ENCODE peak calls at places on chromosome 11, in ten cellular contexts. U, H, I, L, P, Z, S, C, D and O are unnamed samples.

GRCh38 chr11:73623651-73624050 is 22.7 kb upstream of the PLEKHB1 start:
- DNase-seq in U (no peak), H (peak), I (no peak), L (no peak), P (no peak), Z (no peak), S (no peak), C (no peak), D (no peak), O (no peak)

GRCh38 chr11:12223771-12224536 is 113.6 kb downstream of the MICAL2 start:
- DNase-seq in U (no peak), H (no peak), I (no peak), L (no peak), P (no peak), Z (peak), S (no peak), C (no peak), D (no peak), O (no peak)

GRCh38 chr11:37908224-37908558 is 1310.2 kb upstream of the RAG2 start:
- DNase-seq in U (no peak), H (no peak), I (no peak), L (no peak), P (no peak), Z (no peak), S (no peak), C (no peak), D (no peak), O (no peak)

GRCh38 chr11:111387318-111387863 is 8.3 kb upstream of the POU2AF1 start:
- DNase-seq in U (no peak), H (no peak), I (no peak), L (no peak), P (no peak), Z (no peak), S (no peak), C (no peak), D (no peak), O (no peak)

GRCh38 chr11:128852327-128853023 is 14.6 kb downstream of the KCNJ1 start:
- DNase-seq in U (no peak), H (no peak), I (no peak), L (no peak), P (no peak), Z (no peak), S (no peak), C (no peak), D (no peak), O (no peak)

GRCh38 chr11:119461250-119461963 is 38.4 kb upstream of the THY1 start:
- DNase-seq in U (no peak), H (no peak), I (no peak), L (no peak), P (no peak), Z (no peak), S (no peak), C (no peak), D (no peak), O (no peak)

GRCh38 chr11:129740125-129740719 is 75.4 kb upstream of the TMEM45B start:
- DNase-seq in U (no peak), H (no peak), I (no peak), L (no peak), P (no peak), Z (peak), S (no peak), C (no peak), D (no peak), O (no peak)

GRCh38 chr11:26608507-26609146 is 36.6 kb upstream of the MUC15 start:
- DNase-seq in U (no peak), H (no peak), I (no peak), L (no peak), P (no peak), Z (no peak), S (no peak), C (no peak), D (no peak), O (no peak)

GRCh38 chr11:103215812-103216211 is 106.6 kb downstream of the DYNC2H1 start:
- DNase-seq in U (no peak), H (no peak), I (no peak), L (no peak), P (no peak), Z (no peak), S (no peak), C (no peak), D (no peak), O (no peak)

GRCh38 chr11:97854357-97854756 is 1166.4 kb upstream of the CNTN5 start:
- DNase-seq in U (no peak), H (no peak), I (no peak), L (no peak), P (no peak), Z (no peak), S (no peak), C (no peak), D (no peak), O (no peak)

GRCh38 chr11:23010790-23011340 is 150.6 kb upstream of the CCDC179 start:
- DNase-seq in U (no peak), H (no peak), I (no peak), L (no peak), P (no peak), Z (no peak), S (no peak), C (no peak), D (no peak), O (no peak)

GRCh38 chr11:11618973-11619435 is 2.8 kb downstream of the GALNT18 start:
- DNase-seq in U (no peak), H (no peak), I (no peak), L (no peak), P (peak), Z (no peak), S (no peak), C (no peak), D (no peak), O (no peak)

GRCh38 chr11:95264881-95265280 is 33.9 kb upstream of the SESN3 start:
- DNase-seq in U (no peak), H (no peak), I (no peak), L (no peak), P (no peak), Z (no peak), S (no peak), C (no peak), D (no peak), O (no peak)

GRCh38 chr11:67472882-67473281 is 3.8 kb upstream of the TMEM134 start:
- DNase-seq in U (no peak), H (no peak), I (no peak), L (no peak), P (no peak), Z (no peak), S (no peak), C (no peak), D (no peak), O (no peak)

GRCh38 chr11:93133710-93134109 is 64.1 kb downstream of the SLC36A4 start:
- DNase-seq in U (peak), H (peak), I (peak), L (no peak), P (no peak), Z (peak), S (no peak), C (no peak), D (no peak), O (peak)

GRCh38 chr11:19398772-19399542 is 158.2 kb upstream of the E2F8 start:
- DNase-seq in U (peak), H (peak), I (peak), L (peak), P (peak), Z (no peak), S (no peak), C (peak), D (no peak), O (peak)

GRCh38 chr11:12110714-12111481 is 508 bp downstream of the MICAL2 start:
- DNase-seq in U (no peak), H (peak), I (no peak), L (no peak), P (peak), Z (no peak), S (no peak), C (no peak), D (no peak), O (no peak)

GRCh38 chr11:118838905-118839553 is 44.7 kb upstream of the CXCR5 start:
- DNase-seq in U (no peak), H (peak), I (no peak), L (no peak), P (no peak), Z (no peak), S (no peak), C (no peak), D (no peak), O (no peak)

GRCh38 chr11:43074810-43075209 is 237.0 kb upstream of the API5 start:
- DNase-seq in U (no peak), H (no peak), I (no peak), L (no peak), P (no peak), Z (no peak), S (no peak), C (no peak), D (no peak), O (no peak)

GRCh38 chr11:37092487-37092886 is 494.5 kb upstream of the RAG2 start:
- DNase-seq in U (no peak), H (no peak), I (no peak), L (no peak), P (no peak), Z (no peak), S (no peak), C (no peak), D (no peak), O (no peak)

GRCh38 chr11:92276773-92277172 is 52.2 kb downstream of the FAT3 start:
- DNase-seq in U (no peak), H (peak), I (peak), L (no peak), P (peak), Z (peak), S (no peak), C (peak), D (no peak), O (no peak)

GRCh38 chr11:117716652-117717440 is 80.2 kb downstream of the DSCAML1 start:
- DNase-seq in U (no peak), H (no peak), I (no peak), L (no peak), P (no peak), Z (no peak), S (no peak), C (no peak), D (no peak), O (no peak)

GRCh38 chr11:40125054-40125453 is 1334.4 kb downstream of the LRRC4C start:
- DNase-seq in U (no peak), H (no peak), I (no peak), L (no peak), P (peak), Z (no peak), S (no peak), C (no peak), D (no peak), O (no peak)
- TF ChIP-seq CTCF in U (peak), H (no peak), I (no peak), L (peak), P (peak), Z (no peak), S (no peak), C (peak), D (peak), O (no peak)

DNA sequence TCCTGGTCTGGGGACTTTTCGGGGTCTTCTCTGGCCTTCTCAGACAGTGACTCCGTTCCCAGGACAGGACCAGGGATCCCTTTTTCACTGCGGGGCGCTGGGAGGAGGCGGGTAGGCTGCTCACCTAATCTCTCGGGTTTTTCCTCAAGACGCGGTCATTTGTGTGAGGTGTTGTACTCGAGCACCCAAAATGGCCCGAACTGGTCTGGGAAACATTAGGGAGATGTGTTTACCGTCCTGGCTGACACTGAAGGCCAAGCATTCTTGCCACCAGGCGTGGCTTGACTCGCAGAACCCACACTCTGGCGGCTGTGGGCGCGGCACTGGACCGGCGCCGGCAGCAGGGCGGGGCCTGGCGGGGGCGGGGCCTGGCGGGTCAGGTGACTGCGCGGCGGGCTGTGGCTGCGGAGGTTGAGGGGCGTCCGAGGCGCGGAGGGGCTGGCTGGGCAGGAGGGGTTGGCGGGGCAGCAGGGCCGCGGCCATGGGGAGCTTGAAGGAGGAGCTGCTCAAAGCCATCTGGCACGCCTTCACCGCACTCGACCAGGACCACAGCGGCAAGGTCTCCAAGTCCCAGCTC is at the start of gene SWAP70:
- DNase-seq in U (peak), H (peak), I (peak), L (peak), P (peak), Z (peak), S (peak), C (peak), D (peak), O (peak)
- TF ChIP-seq CTCF in U (peak), H (peak), I (peak), L (peak), P (peak), Z (peak), S (peak), C (peak), D (peak), O (peak)

GRCh38 chr11:133946018-133946417 is 10.8 kb downstream of the IGSF9B start:
- DNase-seq in U (no peak), H (no peak), I (no peak), L (no peak), P (no peak), Z (no peak), S (no peak), C (no peak), D (no peak), O (no peak)

GRCh38 chr11:133945087-133945974 is 11.4 kb downstream of the IGSF9B start:
- DNase-seq in U (no peak), H (peak), I (no peak), L (no peak), P (peak), Z (no peak), S (no peak), C (no peak), D (no peak), O (no peak)

GRCh38 chr11:133948711-133949110 is 8.1 kb downstream of the IGSF9B start:
- DNase-seq in U (no peak), H (no peak), I (no peak), L (no peak), P (no peak), Z (no peak), S (no peak), C (no peak), D (no peak), O (no peak)

GRCh38 chr11:133946541-133947297 is 10.0 kb downstream of the IGSF9B start:
- DNase-seq in U (no peak), H (no peak), I (no peak), L (no peak), P (no peak), Z (no peak), S (no peak), C (no peak), D (no peak), O (no peak)

DNA sequence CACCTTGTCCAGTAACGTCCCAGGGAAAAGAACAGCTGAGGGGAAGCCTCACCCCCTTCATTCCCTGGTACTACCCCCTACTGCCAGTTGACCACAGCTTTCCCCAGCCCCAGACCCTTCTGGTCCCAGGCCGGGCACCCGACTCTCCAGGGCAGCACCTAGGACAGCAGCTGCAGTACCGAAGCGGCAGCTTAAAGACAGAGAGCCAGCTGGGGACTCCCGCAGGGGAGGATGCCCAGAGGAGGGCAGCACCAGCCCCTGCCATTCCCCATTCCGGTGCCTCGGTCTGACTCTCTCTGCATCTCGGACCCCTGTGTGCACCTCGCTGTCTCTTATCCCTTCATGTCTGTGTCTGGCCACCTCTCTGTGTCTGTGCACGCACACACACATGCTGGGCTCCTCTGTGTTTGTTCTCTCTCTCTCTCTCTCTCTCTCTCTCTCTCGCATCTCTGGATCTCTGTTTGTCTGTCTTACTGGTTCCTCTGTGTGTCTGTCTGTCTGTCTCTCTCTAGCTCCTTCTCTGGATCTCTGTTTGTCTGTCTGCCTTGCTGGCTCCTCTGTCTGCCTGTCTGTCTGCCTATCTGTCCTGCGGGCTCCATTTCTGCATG is 9.4 kb downstream of the IGSF9B start:
- DNase-seq in U (no peak), H (peak), I (no peak), L (no peak), P (peak), Z (peak), S (no peak), C (no peak), D (peak), O (no peak)
- TF ChIP-seq CTCF in U (peak), H (peak), I (peak), L (peak), P (peak), Z (peak), S (no peak), C (peak), D (peak), O (peak)

GRCh38 chr11:14643697-14644395 is at the start of gene PDE3B:
- DNase-seq in U (no peak), H (peak), I (no peak), L (peak), P (peak), Z (no peak), S (no peak), C (no peak), D (peak), O (no peak)
- TF ChIP-seq CTCF in U (no peak), H (no peak), I (no peak), L (no peak), P (no peak), Z (peak), S (no peak), C (peak), D (no peak), O (no peak)

GRCh38 chr11:133331031-133331430 is 201.3 kb downstream of the OPCML start:
- DNase-seq in U (no peak), H (no peak), I (no peak), L (no peak), P (no peak), Z (no peak), S (no peak), C (no peak), D (no peak), O (no peak)

GRCh38 chr11:133323354-133323753 is 208.9 kb downstream of the OPCML start:
- DNase-seq in U (no peak), H (no peak), I (no peak), L (no peak), P (no peak), Z (no peak), S (no peak), C (no peak), D (no peak), O (no peak)

GRCh38 chr11:133326332-133326731 is 206.0 kb downstream of the OPCML start:
- DNase-seq in U (no peak), H (no peak), I (no peak), L (no peak), P (no peak), Z (no peak), S (no peak), C (no peak), D (no peak), O (no peak)

GRCh38 chr11:133326849-133327248 is 205.5 kb downstream of the OPCML start:
- DNase-seq in U (no peak), H (no peak), I (no peak), L (no peak), P (no peak), Z (no peak), S (no peak), C (no peak), D (no peak), O (no peak)
- TF ChIP-seq CTCF in U (no peak), H (no peak), I (no peak), L (no peak), P (no peak), Z (no peak), S (no peak), C (no peak), D (no peak), O (no peak)

DNA sequence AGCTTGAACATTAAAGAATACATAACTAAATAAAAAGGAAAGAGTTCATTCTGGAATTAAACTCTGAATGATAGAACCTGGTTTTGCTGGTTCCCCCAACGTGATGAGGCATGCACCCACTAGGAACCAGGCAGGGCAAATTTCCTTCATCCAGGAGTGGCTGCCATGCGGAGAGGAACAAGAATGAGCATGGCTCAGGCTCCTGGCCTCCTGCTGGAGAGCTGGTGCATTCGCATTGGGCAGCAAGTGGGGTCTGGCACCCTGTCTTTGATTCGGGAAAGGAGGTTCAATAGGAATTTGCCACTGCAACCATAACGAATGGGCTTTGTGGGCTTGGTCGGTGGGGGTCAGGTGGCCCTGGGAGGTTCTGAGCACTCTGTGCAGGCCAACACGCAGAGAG is 169.8 kb upstream of the TENM4 start:
- DNase-seq in U (no peak), H (no peak), I (no peak), L (no peak), P (no peak), Z (peak), S (no peak), C (no peak), D (no peak), O (no peak)
- TF ChIP-seq CTCF in U (no peak), H (no peak), I (peak), L (peak), P (no peak), Z (peak), S (peak), C (no peak), D (peak), O (peak)

GRCh38 chr11:123429851-123430735 is at the start of gene GRAMD1B:
- DNase-seq in U (peak), H (peak), I (peak), L (peak), P (no peak), Z (no peak), S (no peak), C (no peak), D (peak), O (peak)
- TF ChIP-seq CTCF in U (peak), H (no peak), I (peak), L (peak), P (no peak), Z (peak), S (no peak), C (no peak), D (peak), O (peak)

GRCh38 chr11:87284306-87284705 is 246.6 kb downstream of the TMEM135 start:
- DNase-seq in U (no peak), H (peak), I (no peak), L (no peak), P (no peak), Z (no peak), S (no peak), C (no peak), D (no peak), O (no peak)

GRCh38 chr11:87286338-87286737 is 248.6 kb downstream of the TMEM135 start:
- DNase-seq in U (no peak), H (no peak), I (no peak), L (no peak), P (no peak), Z (no peak), S (no peak), C (no peak), D (no peak), O (no peak)

GRCh38 chr11:87280143-87280542 is 242.4 kb downstream of the TMEM135 start:
- DNase-seq in U (no peak), H (no peak), I (no peak), L (no peak), P (no peak), Z (no peak), S (no peak), C (no peak), D (no peak), O (no peak)

GRCh38 chr11:87281496-87281895 is 243.8 kb downstream of the TMEM135 start:
- DNase-seq in U (peak), H (peak), I (no peak), L (no peak), P (peak), Z (peak), S (no peak), C (no peak), D (no peak), O (peak)
- TF ChIP-seq CTCF in U (peak), H (peak), I (no peak), L (no peak), P (peak), Z (peak), S (no peak), C (no peak), D (no peak), O (peak)